ENCODE peak calls at places on chromosomes 16 and 17, in six cellular contexts. O is heart right ventricle, N is lung, Q is ovary, T is fibroblast of lung, E is GM23248. J is an unnamed sample. For H3K9me3, the result is how much of the 10 kb centered on the place peaks cover.

GRCh38 chr17:71546369-71546864 is 574.4 kb upstream of the SOX9 start:
- DNase-seq in O (no peak), N (no peak), Q (no peak), T (no peak), E (no peak), J (no peak)

GRCh38 chr17:81440511-81441244 is 45.4 kb downstream of the BAHCC1 start:
- DNase-seq in O (no peak), N (no peak), Q (no peak), T (no peak), E (peak), J (no peak)

GRCh38 chr16:17944345-17944744 is 392.2 kb downstream of the NPIPA8 start:
- DNase-seq in O (no peak), N (no peak), Q (no peak), T (no peak), E (no peak), J (no peak)

GRCh38 chr16:19578378-19578851 is 22.9 kb downstream of the VPS35L start:
- DNase-seq in O (no peak), N (no peak), Q (no peak), T (peak), E (peak), J (no peak)

GRCh38 chr16:1113489-1113888 is 17.4 kb upstream of the C1QTNF8 start:
- DNase-seq in O (no peak), N (no peak), Q (no peak), T (no peak), E (no peak), J (no peak)

GRCh38 chr16:56195151-56195550 is 3.9 kb downstream of the GNAO1 start:
- DNase-seq in O (no peak), N (no peak), Q (no peak), T (peak), E (no peak), J (no peak)

GRCh38 chr16:89801800-89802199 is 14.6 kb downstream of the FANCA start:
- DNase-seq in O (no peak), N (no peak), Q (no peak), T (no peak), E (no peak), J (no peak)

GRCh38 chr16:32116080-32116479 is 137.0 kb upstream of the TP53TG3D start:
- DNase-seq in O (no peak), N (no peak), Q (no peak), T (no peak), E (peak), J (no peak)

GRCh38 chr17:76500074-76500744 is 1.0 kb downstream of the RHBDF2 start:
- DNase-seq in O (no peak), N (no peak), Q (no peak), T (no peak), E (no peak), J (no peak)

GRCh38 chr17:1643293-1643998 is 2.1 kb downstream of the SCARF1 start:
- DNase-seq in O (no peak), N (peak), Q (no peak), T (no peak), E (peak), J (peak)

GRCh38 chr16:56475226-56475625 is 23.9 kb downstream of the OGFOD1 start:
- DNase-seq in O (no peak), N (no peak), Q (no peak), T (no peak), E (no peak), J (no peak)

GRCh38 chr16:85524630-85525463 is 88.3 kb upstream of the GSE1 start:
- DNase-seq in O (no peak), N (peak), Q (no peak), T (peak), E (no peak), J (no peak)

GRCh38 chr17:83117594-83117993 is 38.2 kb downstream of the METRNL start:
- DNase-seq in O (no peak), N (no peak), Q (no peak), T (no peak), E (no peak), J (no peak)

GRCh38 chr16:14957576-14958322 is 17.1 kb upstream of the PDXDC1 start:
- DNase-seq in O (no peak), N (no peak), Q (no peak), T (no peak), E (no peak), J (no peak)

GRCh38 chr17:81298991-81299733 is 4.1 kb upstream of the SLC38A10 start:
- DNase-seq in O (no peak), N (no peak), Q (no peak), T (no peak), E (no peak), J (no peak)

GRCh38 chr16:626174-626765 is 4.5 kb upstream of the WFIKKN1 start:
- DNase-seq in O (no peak), N (no peak), Q (peak), T (no peak), E (no peak), J (no peak)

GRCh38 chr17:2693561-2694380 is 17.8 kb downstream of the CLUH start:
- DNase-seq in O (no peak), N (no peak), Q (no peak), T (no peak), E (no peak), J (no peak)

GRCh38 chr16:71610936-71611871 is 14.8 kb upstream of the MARVELD3 start:
- DNase-seq in O (peak), N (peak), Q (peak), T (peak), E (peak), J (peak)

GRCh38 chr17:51257150-51258081 is 2.4 kb downstream of the MBTD1 start:
- DNase-seq in O (no peak), N (no peak), Q (no peak), T (peak), E (peak), J (no peak)

GRCh38 chr17:58052951-58053715 is 30.1 kb upstream of the DYNLL2 start:
- DNase-seq in O (no peak), N (no peak), Q (no peak), T (no peak), E (peak), J (no peak)

GRCh38 chr17:73956595-73957465 is 246.6 kb upstream of the RPL38 start:
- DNase-seq in O (peak), N (peak), Q (no peak), T (no peak), E (peak), J (no peak)

GRCh38 chr16:14369734-14370598 is 260.1 kb downstream of the PARN start:
- DNase-seq in O (peak), N (no peak), Q (peak), T (no peak), E (peak), J (no peak)

GRCh38 chr16:86925067-86925791 is 346.9 kb downstream of the FOXL1 start:
- DNase-seq in O (no peak), N (no peak), Q (no peak), T (peak), E (peak), J (no peak)

GRCh38 chr17:28090551-28090950 is 48.1 kb downstream of the NLK start:
- DNase-seq in O (no peak), N (no peak), Q (no peak), T (no peak), E (no peak), J (no peak)

GRCh38 chr16:12062343-12063003 is 85.9 kb downstream of the SNX29 start:
- DNase-seq in O (peak), N (peak), Q (no peak), T (peak), E (peak), J (no peak)

GRCh38 chr16:53546988-53547391 is 44.0 kb upstream of the AKTIP start:
- DNase-seq in O (no peak), N (no peak), Q (no peak), T (no peak), E (no peak), J (no peak)

GRCh38 chr16:85611455-85612190 is 1.5 kb upstream of the GSE1 start:
- DNase-seq in O (peak), N (peak), Q (peak), T (peak), E (peak), J (peak)

GRCh38 chr17:21345236-21345635 is 30.9 kb upstream of the KCNJ12 start:
- DNase-seq in O (no peak), N (no peak), Q (no peak), T (no peak), E (no peak), J (no peak)

GRCh38 chr16:9706217-9706616 is 476.0 kb downstream of the GRIN2A start:
- DNase-seq in O (no peak), N (no peak), Q (no peak), T (peak), E (no peak), J (no peak)

GRCh38 chr17:79651751-79652150 is 40.9 kb upstream of the RBFOX3 start:
- DNase-seq in O (no peak), N (no peak), Q (peak), T (no peak), E (no peak), J (peak)

GRCh38 chr16:89325861-89326471 is 108.5 kb downstream of the ZNF778 start:
- DNase-seq in O (peak), N (peak), Q (peak), T (peak), E (peak), J (no peak)

GRCh38 chr17:22718689-22719088 is 1026.4 kb downstream of the KCNJ18 start:
- DNase-seq in O (no peak), N (no peak), Q (no peak), T (no peak), E (no peak), J (no peak)
- H3K9me3 ChIP-seq in O (under half), N (under half), Q (under half), T (under half), E (under half), J (under half)

GRCh38 chr16:4454618-4455017 is 19.8 kb downstream of the NMRAL1 start:
- DNase-seq in O (no peak), N (no peak), Q (no peak), T (no peak), E (no peak), J (no peak)

GRCh38 chr16:4450430-4450829 is 24.0 kb downstream of the NMRAL1 start:
- DNase-seq in O (no peak), N (no peak), Q (no peak), T (no peak), E (no peak), J (no peak)

GRCh38 chr16:4455081-4455480 is 19.3 kb downstream of the NMRAL1 start:
- DNase-seq in O (no peak), N (no peak), Q (no peak), T (no peak), E (no peak), J (no peak)

GRCh38 chr16:4452674-4453073 is 21.8 kb downstream of the NMRAL1 start:
- DNase-seq in O (no peak), N (no peak), Q (no peak), T (no peak), E (no peak), J (no peak)

GRCh38 chr16:4450921-4451619 is 23.4 kb downstream of the NMRAL1 start:
- DNase-seq in O (no peak), N (no peak), Q (no peak), T (no peak), E (peak), J (no peak)
- H3K27ac ChIP-seq in O (no peak), N (no peak), Q (no peak), T (no peak), E (no peak), J (no peak)

GRCh38 chr16:35197656-35198055 is 1738.2 kb downstream of the TP53TG3F start:
- DNase-seq in O (no peak), N (peak), Q (no peak), T (no peak), E (no peak), J (no peak)

GRCh38 chr16:35201151-35201550 is 1741.7 kb downstream of the TP53TG3F start:
- DNase-seq in O (no peak), N (no peak), Q (no peak), T (no peak), E (no peak), J (no peak)

GRCh38 chr16:35200662-35201061 is 1741.2 kb downstream of the TP53TG3F start:
- DNase-seq in O (no peak), N (no peak), Q (no peak), T (no peak), E (no peak), J (no peak)

GRCh38 chr16:35196313-35196712 is 1736.9 kb downstream of the TP53TG3F start:
- DNase-seq in O (no peak), N (no peak), Q (no peak), T (no peak), E (no peak), J (no peak)

DNA sequence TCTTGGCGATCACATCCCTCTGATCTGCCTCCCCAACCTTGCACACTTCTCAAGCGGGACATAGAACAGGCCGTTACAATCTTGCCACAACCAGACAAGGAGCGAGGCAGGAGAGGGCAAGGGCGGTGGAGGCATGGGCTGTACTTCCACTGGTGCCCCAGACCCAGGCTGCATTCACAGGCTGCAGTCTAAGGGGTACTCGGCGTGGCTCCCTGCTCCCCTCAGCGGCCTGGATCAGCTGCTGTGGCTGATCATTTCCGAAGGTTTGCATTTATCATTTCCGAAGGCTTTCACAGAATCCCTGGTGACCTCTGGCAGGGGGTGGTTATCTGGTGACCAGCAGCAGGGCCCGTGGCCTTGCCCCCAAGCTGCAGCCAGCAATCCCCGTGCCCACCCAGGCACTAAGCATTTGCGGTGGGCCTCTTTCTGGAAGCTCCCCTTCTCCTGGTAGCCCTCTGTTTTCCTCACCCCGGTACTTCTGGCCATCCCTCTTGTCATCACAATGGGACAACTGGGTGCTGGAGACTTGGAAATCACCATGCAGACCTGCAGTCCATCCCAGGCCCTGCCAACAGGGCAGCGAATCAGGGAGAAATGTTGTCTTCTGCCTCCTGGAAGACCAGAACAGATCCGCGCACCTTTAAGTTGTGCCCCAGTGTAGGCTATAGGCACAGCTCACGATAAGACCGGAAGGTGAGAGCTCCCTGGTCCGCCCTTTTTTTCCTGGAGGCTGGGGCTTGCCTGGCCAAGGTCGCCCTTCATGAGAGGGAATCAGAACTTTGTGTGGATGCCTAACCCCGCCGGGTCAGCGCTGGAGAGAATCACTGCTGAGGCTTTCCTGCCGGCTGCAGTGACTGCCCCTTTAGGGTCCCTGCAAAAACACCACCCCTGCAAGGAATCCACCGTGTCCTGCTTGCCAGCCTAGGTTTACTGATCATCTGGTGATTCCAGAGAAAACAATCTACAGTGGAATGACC is 1739.1 kb downstream of the TP53TG3F start:
- DNase-seq in O (no peak), N (no peak), Q (no peak), T (no peak), E (no peak), J (no peak)
- H3K9me3 ChIP-seq in O (under half), N (under half), Q (under half), T (under half), E (under half), J (under half)

GRCh38 chr16:47037746-47038458 is 64.4 kb upstream of the DNAJA2 start:
- DNase-seq in O (peak), N (peak), Q (peak), T (peak), E (peak), J (peak)
- H3K27ac ChIP-seq in O (peak), N (no peak), Q (peak), T (peak), E (no peak), J (no peak)

J was measured in prostate gland.